ENCODE peak calls at places on chromosomes 6 and 20, in eight cellular contexts. N is right cardiac atrium; P is T-helper 2 cell; T is stimulated activated CD8-positive, alpha-beta memory T cell treated with anti-CD3 and anti-CD28 coated beads, Interleukin-4, amount 100 ng/mL, for 1 hour; Y is nucleus accumbens; C is left lung; Q is left ventricle myocardium inferior; D is COR-L47. L is an unnamed sample.

GRCh38 chr20:63323298-63323820 is 30.4 kb downstream of the COL20A1 start:
- DNase-seq in N (no peak), P (no peak), T (no peak), Y (no peak), C (peak), Q (no peak), D (no peak), L (no peak)

GRCh38 chr6:37109714-37110454 is 60.1 kb upstream of the PIM1 start:
- DNase-seq in N (no peak), P (no peak), T (no peak), Y (no peak), C (no peak), Q (no peak), D (no peak), L (peak)

GRCh38 chr20:34283844-34284243 is 19.3 kb downstream of the AHCY start:
- DNase-seq in N (no peak), P (no peak), T (no peak), Y (no peak), C (no peak), Q (no peak), D (no peak), L (no peak)

GRCh38 chr6:56911847-56912246 is 43.1 kb upstream of the BEND6 start:
- DNase-seq in N (no peak), P (no peak), T (no peak), Y (no peak), C (no peak), Q (no peak), D (no peak), L (no peak)

GRCh38 chr6:120526576-120526975 is 807.7 kb downstream of the TBC1D32 start:
- DNase-seq in N (no peak), P (no peak), T (no peak), Y (no peak), C (no peak), Q (no peak), D (no peak), L (no peak)

GRCh38 chr6:156808287-156808686 is 31.1 kb downstream of the ARID1B start:
- DNase-seq in N (no peak), P (no peak), T (no peak), Y (no peak), C (no peak), Q (no peak), D (no peak), L (no peak)

GRCh38 chr6:29451471-29452193 is 5.2 kb downstream of the OR11A1 start:
- DNase-seq in N (no peak), P (no peak), T (no peak), Y (no peak), C (no peak), Q (no peak), D (no peak), L (no peak)

GRCh38 chr20:33653900-33654596 is 8.1 kb upstream of the C20orf144 start:
- DNase-seq in N (peak), P (no peak), T (no peak), Y (no peak), C (peak), Q (peak), D (peak), L (no peak)

GRCh38 chr6:75317503-75318206 is 33.1 kb upstream of the TMEM30A start:
- DNase-seq in N (no peak), P (no peak), T (no peak), Y (no peak), C (no peak), Q (no peak), D (no peak), L (no peak)

GRCh38 chr20:10922941-10923340 is 249.1 kb upstream of the JAG1 start:
- DNase-seq in N (no peak), P (no peak), T (no peak), Y (no peak), C (no peak), Q (no peak), D (no peak), L (no peak)